ENCODE peak calls at places on chromosomes 2 and 18, in four cellular contexts. R is body of pancreas, Z is transverse colon, G is iPS DF 6.9. U is an unnamed sample.

GRCh38 chr18:6310714-6311113 is 104.0 kb downstream of the L3MBTL4 start:
- DNase-seq in G (no peak), Z (no peak), R (no peak), U (no peak)

GRCh38 chr2:165007162-165007744 is 51.9 kb upstream of the SLC38A11 start:
- DNase-seq in R (no peak), G (no peak), Z (no peak), U (no peak)

GRCh38 chr2:181790716-181791649 is 100.5 kb upstream of the ITPRID2 start:
- DNase-seq in G (no peak), Z (peak; percentile 22), R (no peak), U (no peak)

GRCh38 chr2:43539436-43539835 is 56.4 kb downstream of the THADA start:
- DNase-seq in G (no peak), R (no peak), Z (no peak), U (no peak)

GRCh38 chr2:43110442-43110871 is 115.9 kb downstream of the ZFP36L2 start:
- DNase-seq in G (no peak), R (no peak), Z (no peak), U (no peak)

GRCh38 chr2:65436825-65437221 is 4.4 kb upstream of the SPRED2 start:
- DNase-seq in Z (no peak), G (no peak), R (no peak), U (no peak)

GRCh38 chr2:132559921-132560320 is 110.1 kb downstream of the LYPD1 start:
- DNase-seq in R (no peak), G (no peak), Z (no peak), U (no peak)

GRCh38 chr2:95299961-95300360 is 2.8 kb downstream of the KCNIP3 start:
- DNase-seq in Z (no peak), G (no peak), R (no peak), U (no peak)

GRCh38 chr18:54393648-54394294 is 36.1 kb downstream of the C18orf54 start:
- DNase-seq in Z (peak; percentile 44), R (no peak), G (no peak), U (no peak)

GRCh38 chr2:95728878-95729511 is 137.2 kb downstream of the TRIM43 start:
- DNase-seq in R (peak; percentile 77), G (peak; percentile 13), Z (peak; percentile 69), U (peak; percentile 75)

GRCh38 chr2:229170907-229171306 is 100.2 kb downstream of the PID1 start:
- DNase-seq in G (no peak), Z (no peak), R (no peak), U (no peak)

GRCh38 chr2:44120428-44120827 is 48.2 kb upstream of the PPM1B start:
- DNase-seq in G (no peak), Z (no peak), R (no peak), U (no peak)

GRCh38 chr2:240538031-240538780 is 19.6 kb downstream of the ANKMY1 start:
- DNase-seq in Z (no peak), R (no peak), G (no peak), U (no peak)

GRCh38 chr18:43886341-43886740 is 609.1 kb upstream of the SYT4 start:
- DNase-seq in G (no peak), Z (no peak), R (no peak), U (no peak)

GRCh38 chr18:51361130-51361860 is 163.8 kb upstream of the MEX3C start:
- DNase-seq in R (no peak), G (no peak), Z (no peak), U (no peak)

GRCh38 chr2:128310094-128310716 is 8.5 kb downstream of the HS6ST1 start:
- DNase-seq in Z (no peak), G (no peak), R (peak; percentile 7), U (no peak)

GRCh38 chr2:229408356-229408755 is 137.3 kb upstream of the PID1 start:
- DNase-seq in G (no peak), Z (peak; percentile 47), R (peak; percentile 19), U (peak; percentile 38)

GRCh38 chr2:217797661-217798069 is 205.1 kb downstream of the TNS1 start:
- DNase-seq in R (peak; percentile 83), G (no peak), Z (no peak), U (peak; percentile 75)

GRCh38 chr2:96142217-96143113 is 2.8 kb downstream of the DUSP2 start:
- DNase-seq in R (peak; percentile 8), G (no peak), Z (peak; percentile 33), U (no peak)

GRCh38 chr18:79934311-79935097 is 16.9 kb downstream of the SLC66A2 start:
- DNase-seq in R (peak; percentile 52), Z (peak; percentile 62), G (no peak), U (no peak)

GRCh38 chr2:241655516-241656189 is 18.2 kb downstream of the ATG4B start:
- DNase-seq in G (no peak), Z (no peak), R (no peak), U (no peak)

GRCh38 chr2:241657851-241658254 is 20.4 kb downstream of the ATG4B start:
- DNase-seq in G (no peak), R (no peak), Z (no peak), U (no peak)

GRCh38 chr2:241658296-241658695 is 20.8 kb downstream of the ATG4B start:
- DNase-seq in R (no peak), G (no peak), Z (no peak), U (no peak)

GRCh38 chr2:241654551-241654950 is 17.1 kb downstream of the ATG4B start:
- DNase-seq in R (no peak), G (no peak), Z (no peak), U (no peak)

DNA sequence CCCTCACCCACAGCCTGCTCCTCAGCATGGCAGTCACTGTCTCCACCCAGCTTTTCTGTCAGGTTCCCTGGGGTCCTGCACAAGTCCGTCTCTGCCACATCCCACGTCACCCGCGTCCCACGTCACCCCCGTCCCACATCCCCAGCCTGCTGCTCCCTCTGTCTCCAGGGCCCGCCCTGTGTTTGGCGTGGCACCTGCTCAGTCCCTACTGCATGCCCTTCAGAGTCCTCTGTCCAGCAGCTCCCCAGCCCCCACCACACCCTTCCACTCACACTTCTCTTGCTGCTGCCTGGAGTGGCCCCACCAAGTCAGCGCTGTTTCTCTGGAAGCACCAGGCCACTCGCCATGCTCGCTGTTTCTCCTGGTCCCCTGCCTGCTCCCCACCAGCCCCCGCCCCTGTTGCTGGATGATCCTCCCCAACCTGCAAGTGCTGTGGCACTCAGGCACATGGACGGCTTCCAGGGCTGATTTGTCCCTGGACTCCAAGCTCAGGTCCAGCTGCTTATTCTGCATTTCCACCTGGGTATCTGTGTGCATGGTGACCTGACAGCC is 18.8 kb downstream of the ATG4B start:
- DNase-seq in Z (no peak), G (no peak), R (no peak), U (no peak)
- H3K36me3 ChIP-seq in Z (no peaks in the 10 kb centered on the region), G (peaks cover 39% of the 10 kb centered on the region), R (peaks cover 9% of the 10 kb centered on the region), U (peaks cover 59% of the 10 kb centered on the region)

GRCh38 chr2:33488178-33488690 is 11.8 kb downstream of the RASGRP3 start:
- DNase-seq in G (no peak), Z (no peak), R (no peak), U (no peak)

GRCh38 chr2:33482518-33482917 is 6.1 kb downstream of the RASGRP3 start:
- DNase-seq in R (no peak), Z (no peak), G (no peak), U (no peak)

GRCh38 chr2:33488715-33489540 is 12.5 kb downstream of the RASGRP3 start:
- DNase-seq in R (no peak), G (no peak), Z (no peak), U (no peak)

GRCh38 chr2:33486544-33486943 is 10.1 kb downstream of the RASGRP3 start:
- DNase-seq in R (no peak), G (no peak), Z (no peak), U (no peak)

DNA sequence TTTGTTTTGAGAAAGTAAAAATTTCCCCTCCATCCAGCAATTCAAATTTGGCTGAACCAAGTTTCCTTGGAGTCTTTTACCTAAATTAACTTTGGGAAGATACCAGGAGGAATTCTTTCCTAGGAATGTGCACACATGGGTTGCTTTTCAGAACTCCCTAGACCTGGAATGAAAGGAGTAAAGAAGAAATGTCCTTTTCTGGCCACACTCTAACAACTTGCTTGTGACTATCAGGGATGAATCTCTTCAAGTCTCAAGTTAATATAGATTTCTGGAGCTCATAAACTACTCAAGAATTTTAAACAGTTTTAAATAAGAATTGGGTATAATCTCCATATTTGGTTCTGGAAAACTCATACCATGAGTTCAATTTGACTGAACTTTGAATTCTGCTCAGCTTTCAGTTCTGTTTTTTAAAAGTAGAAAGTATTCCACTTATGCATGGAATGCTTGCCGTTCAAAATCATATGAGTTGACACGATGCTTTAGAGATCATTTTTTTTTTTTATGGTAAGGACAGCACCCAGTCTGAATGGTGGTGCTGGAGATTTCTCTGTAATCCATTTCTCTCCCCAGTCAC is 7.7 kb downstream of the RASGRP3 start:
- DNase-seq in R (no peak), G (no peak), Z (no peak), U (no peak)
- H3K27ac ChIP-seq in R (no peak overlapping the region), G (no peak overlapping the region), Z (peak overlapping the region; percentile 13), U (no peak overlapping the region)

GRCh38 chr2:119958642-119959268 is 54.1 kb upstream of the EPB41L5 start:
- DNase-seq in Z (no peak), R (no peak), G (no peak), U (no peak)

GRCh38 chr2:119960821-119961220 is 52.1 kb upstream of the EPB41L5 start:
- DNase-seq in G (no peak), Z (no peak), R (no peak), U (no peak)
- H3K36me3 ChIP-seq in G (peaks cover 3% of the 10 kb centered on the region), Z (no peaks in the 10 kb centered on the region), R (no peaks in the 10 kb centered on the region), U (peaks cover 67% of the 10 kb centered on the region)

DNA sequence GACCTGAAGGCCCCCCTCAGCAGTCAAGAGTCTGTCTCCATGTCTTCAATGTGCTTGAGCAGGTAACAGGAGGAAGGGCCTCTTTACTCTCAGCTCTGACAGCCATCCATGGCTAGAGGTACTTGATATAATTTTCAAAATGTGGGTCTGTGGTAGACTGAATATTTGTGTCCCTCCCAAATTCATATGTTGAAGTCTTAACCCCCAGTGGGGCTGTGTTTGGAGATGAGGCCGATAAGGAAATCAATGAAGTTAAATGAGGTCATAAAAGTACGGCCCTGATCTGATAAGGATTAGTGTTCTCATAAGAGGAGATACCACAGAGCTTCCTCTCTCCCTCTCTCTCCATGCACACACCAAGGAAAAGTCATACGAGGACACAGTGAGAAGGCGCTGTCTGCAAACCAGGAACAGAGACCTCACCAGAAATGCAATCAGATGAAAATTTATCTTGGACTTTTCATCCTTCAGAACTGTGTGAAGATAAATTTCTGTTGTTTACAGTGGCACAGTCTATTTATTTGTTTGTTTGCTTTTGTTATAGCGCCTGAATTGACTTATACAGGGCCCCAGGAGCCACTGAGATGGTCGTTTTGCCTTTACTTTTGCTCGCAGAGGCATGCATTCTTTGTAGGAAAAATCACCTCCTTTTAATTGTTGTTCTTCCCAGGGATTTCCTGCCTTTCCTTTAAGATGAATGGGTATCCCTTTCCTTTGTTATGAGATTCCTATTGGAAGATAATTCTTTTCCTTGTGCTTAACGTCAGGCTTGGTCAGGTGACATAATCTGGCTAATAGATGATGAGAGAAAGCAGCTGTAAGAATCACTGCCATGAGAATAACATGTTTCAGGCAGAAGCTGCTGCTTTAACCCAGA is 274.7 kb upstream of the TRIB2 start:
- DNase-seq in R (no peak), Z (no peak), G (no peak), U (no peak)
- H3K27ac ChIP-seq in R (no peak overlapping the region), Z (no peak overlapping the region), G (no peak overlapping the region), U (no peak overlapping the region)

GRCh38 chr2:74164761-74165160 is 13.9 kb downstream of the MOB1A start:
- DNase-seq in Z (no peak), G (no peak), R (no peak), U (no peak)

GRCh38 chr2:74162951-74163350 is 15.2 kb upstream of the BOLA3 start:
- DNase-seq in Z (no peak), G (no peak), R (no peak), U (no peak)

GRCh38 chr2:74168739-74169138 is 9.9 kb downstream of the MOB1A start:
- DNase-seq in R (no peak), Z (no peak), G (no peak), U (no peak)
- H3K36me3 ChIP-seq in R (peaks cover 4% of the 10 kb centered on the region), Z (no peaks in the 10 kb centered on the region), G (peaks cover 4% of the 10 kb centered on the region), U (peaks cover 90% of the 10 kb centered on the region)

U was measured in stomach.